ENCODE peak calls at places on chromosomes 5 and 9, in seven cellular contexts. U is NCI-H1092 treated with DMSO at 0.1 percent for 48 hours; Z is stromal cell of bone marrow; B is glutamatergic neuron; E is WTC11; A is thyroid gland; W is stimulated activated CD4-positive, alpha-beta T cell treated with anti-CD3 and anti-CD28 coated beads, Interleukin-1b, Interleukin-23, amount 100 ng/mL, for 1 hour. H is an unnamed sample.

GRCh38 chr9:14315754-14316573 is 2.0 kb upstream of the NFIB start:
- DNase-seq in W (no peak), U (no peak), Z (no peak), B (peak; percentile 17), A (peak; percentile 55), E (peak; percentile 66), H (no peak)

GRCh38 chr9:36855443-36856315 is 178.4 kb downstream of the PAX5 start:
- DNase-seq in U (no peak), W (no peak), B (peak; percentile 46), Z (no peak), A (no peak), E (peak; percentile 77), H (no peak)

GRCh38 chr5:57841671-57842375 is 359.2 kb upstream of the ACTBL2 start:
- DNase-seq in Z (peak; percentile 63), E (peak; percentile 16), A (no peak), U (no peak), B (no peak), W (no peak), H (no peak)

GRCh38 chr9:128118971-128119665 is 8.4 kb downstream of the PTGES2 start:
- DNase-seq in B (peak; percentile 45), A (no peak), Z (no peak), W (no peak), E (no peak), U (no peak), H (no peak)

GRCh38 chr9:131024978-131025868 is 16.2 kb downstream of the LAMC3 start:
- DNase-seq in B (no peak), U (no peak), A (no peak), Z (no peak), W (no peak), E (no peak), H (no peak)

GRCh38 chr9:121700165-121700830 is 48.9 kb downstream of the DAB2IP start:
- DNase-seq in A (peak; percentile 82), E (peak; percentile 69), W (no peak), B (peak; percentile 74), U (peak; percentile 32), Z (peak; percentile 20), H (no peak)

GRCh38 chr5:102971693-102972293 is 148.1 kb downstream of the GIN1 start:
- DNase-seq in W (no peak), A (no peak), Z (peak; percentile 31), B (no peak), U (no peak), E (no peak), H (no peak)

GRCh38 chr9:133463864-133464615 is 4.3 kb downstream of the CACFD1 start:
- DNase-seq in W (no peak), A (peak; percentile 82), B (no peak), E (no peak), Z (no peak), U (no peak), H (no peak)

GRCh38 chr5:72815580-72816296 is 723 bp upstream of the TNPO1 start:
- DNase-seq in E (no peak), B (no peak), W (no peak), U (peak; percentile 71), Z (no peak), A (no peak), H (no peak)

GRCh38 chr5:17248999-17249634 is 31.7 kb downstream of the BASP1 start:
- DNase-seq in A (no peak), U (no peak), W (no peak), E (no peak), Z (peak; percentile 94), B (no peak), H (no peak)

GRCh38 chr9:111572945-111573604 is 26.4 kb downstream of the PTGR1 start:
- DNase-seq in A (no peak), Z (peak; percentile 89), E (no peak), U (peak; percentile 11), B (no peak), W (no peak), H (no peak)

GRCh38 chr9:21119093-21119770 is 22.4 kb downstream of the IFNW1 start:
- DNase-seq in W (no peak), E (no peak), Z (no peak), U (no peak), B (no peak), A (no peak), H (no peak)

GRCh38 chr9:80552931-80553330 is 981.2 kb downstream of the TLE4 start:
- DNase-seq in W (no peak), U (no peak), A (no peak), Z (peak; percentile 59), E (no peak), B (peak; percentile 18), H (no peak)

H was measured in T-helper 22 cell.